ENCODE peak calls at places on chromosomes 1 and 21, in seven cellular contexts. One of them, this sample, is unnamed.
A peak's percentile ranks its signal among the peaks of the same experiment; 100 is the strongest.

GRCh38 chr1:150186789-150187559 is 37.3 kb downstream of the PLEKHO1 start:
- DNase-seq in HT-29: peak; percentile 43
- DNase-seq in activated CD8-positive, alpha-beta memory T cell treated with anti-CD3 and anti-CD28 coated beads, Interleukin-2, amount 50 U/mL, for 4 hours: no peak
- DNase-seq in Calu3: peak; percentile 34
- DNase-seq in AG08396: no peak
- DNase-seq in nephron progenitor cell: peak; percentile 12
- DNase-seq in RPMI7951: peak; percentile 45
- DNase-seq in this sample: peak; percentile 77

GRCh38 chr1:217574265-217574949 is 56.5 kb downstream of the GPATCH2 start:
- DNase-seq in HT-29: peak; percentile 32
- DNase-seq in activated CD8-positive, alpha-beta memory T cell treated with anti-CD3 and anti-CD28 coated beads, Interleukin-2, amount 50 U/mL, for 4 hours: no peak
- DNase-seq in Calu3: no peak
- DNase-seq in AG08396: no peak
- DNase-seq in nephron progenitor cell: no peak
- DNase-seq in RPMI7951: no peak
- DNase-seq in this sample: no peak

GRCh38 chr1:236748471-236748870 is 46.6 kb upstream of the MTR start:
- DNase-seq in HT-29: peak; percentile 25
- DNase-seq in activated CD8-positive, alpha-beta memory T cell treated with anti-CD3 and anti-CD28 coated beads, Interleukin-2, amount 50 U/mL, for 4 hours: no peak
- DNase-seq in Calu3: no peak
- DNase-seq in AG08396: no peak
- DNase-seq in nephron progenitor cell: no peak
- DNase-seq in RPMI7951: no peak
- DNase-seq in this sample: peak; percentile 30

GRCh38 chr1:205227584-205228006 is at the start of gene TMCC2:
- DNase-seq in HT-29: peak; percentile 44
- DNase-seq in activated CD8-positive, alpha-beta memory T cell treated with anti-CD3 and anti-CD28 coated beads, Interleukin-2, amount 50 U/mL, for 4 hours: peak; percentile 86
- DNase-seq in Calu3: peak; percentile 86
- DNase-seq in AG08396: peak; percentile 98
- DNase-seq in nephron progenitor cell: peak; percentile 96
- DNase-seq in RPMI7951: peak; percentile 91
- DNase-seq in this sample: peak; percentile 88

GRCh38 chr21:38170283-38170682 is 86.5 kb upstream of the KCNJ15 start:
- DNase-seq in HT-29: peak; percentile 11
- DNase-seq in activated CD8-positive, alpha-beta memory T cell treated with anti-CD3 and anti-CD28 coated beads, Interleukin-2, amount 50 U/mL, for 4 hours: no peak
- DNase-seq in Calu3: peak; percentile 52
- DNase-seq in AG08396: no peak
- DNase-seq in nephron progenitor cell: peak; percentile 23
- DNase-seq in RPMI7951: peak; percentile 84
- DNase-seq in this sample: no peak

GRCh38 chr1:100584761-100585745 is 47.1 kb downstream of the GPR88 start:
- DNase-seq in HT-29: no peak
- DNase-seq in activated CD8-positive, alpha-beta memory T cell treated with anti-CD3 and anti-CD28 coated beads, Interleukin-2, amount 50 U/mL, for 4 hours: no peak
- DNase-seq in Calu3: peak; percentile 1
- DNase-seq in AG08396: no peak
- DNase-seq in nephron progenitor cell: no peak
- DNase-seq in RPMI7951: peak; percentile 23
- DNase-seq in this sample: no peak

GRCh38 chr1:43492816-43493215 is 37.9 kb upstream of the PTPRF start:
- DNase-seq in HT-29: no peak
- DNase-seq in activated CD8-positive, alpha-beta memory T cell treated with anti-CD3 and anti-CD28 coated beads, Interleukin-2, amount 50 U/mL, for 4 hours: no peak
- DNase-seq in Calu3: no peak
- DNase-seq in AG08396: no peak
- DNase-seq in nephron progenitor cell: no peak
- DNase-seq in RPMI7951: peak; percentile 89
- DNase-seq in this sample: no peak

GRCh38 chr21:42289926-42290325 is 25.3 kb downstream of the TFF3 start:
- DNase-seq in HT-29: no peak
- DNase-seq in activated CD8-positive, alpha-beta memory T cell treated with anti-CD3 and anti-CD28 coated beads, Interleukin-2, amount 50 U/mL, for 4 hours: no peak
- DNase-seq in Calu3: no peak
- DNase-seq in AG08396: no peak
- DNase-seq in nephron progenitor cell: no peak
- DNase-seq in RPMI7951: no peak
- DNase-seq in this sample: no peak

GRCh38 chr1:241639653-241640148 is 468 bp downstream of the CHML start:
- DNase-seq in HT-29: peak; percentile 51
- DNase-seq in activated CD8-positive, alpha-beta memory T cell treated with anti-CD3 and anti-CD28 coated beads, Interleukin-2, amount 50 U/mL, for 4 hours: no peak
- DNase-seq in Calu3: peak; percentile 49
- DNase-seq in AG08396: peak; percentile 39
- DNase-seq in nephron progenitor cell: peak; percentile 61
- DNase-seq in RPMI7951: no peak
- DNase-seq in this sample: peak; percentile 49

GRCh38 chr1:116258668-116259419 is 114.2 kb upstream of the ATP1A1 start:
- DNase-seq in HT-29: no peak
- DNase-seq in activated CD8-positive, alpha-beta memory T cell treated with anti-CD3 and anti-CD28 coated beads, Interleukin-2, amount 50 U/mL, for 4 hours: no peak
- DNase-seq in Calu3: no peak
- DNase-seq in AG08396: no peak
- DNase-seq in nephron progenitor cell: no peak
- DNase-seq in RPMI7951: no peak
- DNase-seq in this sample: no peak

GRCh38 chr1:241462371-241462770 is 57.2 kb downstream of the FH start:
- DNase-seq in HT-29: no peak
- DNase-seq in activated CD8-positive, alpha-beta memory T cell treated with anti-CD3 and anti-CD28 coated beads, Interleukin-2, amount 50 U/mL, for 4 hours: no peak
- DNase-seq in Calu3: no peak
- DNase-seq in AG08396: no peak
- DNase-seq in nephron progenitor cell: no peak
- DNase-seq in RPMI7951: no peak
- DNase-seq in this sample: no peak

GRCh38 chr1:241822846-241823245 is 25.2 kb upstream of the EXO1 start:
- DNase-seq in HT-29: no peak
- DNase-seq in activated CD8-positive, alpha-beta memory T cell treated with anti-CD3 and anti-CD28 coated beads, Interleukin-2, amount 50 U/mL, for 4 hours: no peak
- DNase-seq in Calu3: no peak
- DNase-seq in AG08396: no peak
- DNase-seq in nephron progenitor cell: no peak
- DNase-seq in RPMI7951: no peak
- DNase-seq in this sample: no peak

GRCh38 chr21:29217818-29218252 is 80.9 kb upstream of the BACH1 start:
- DNase-seq in HT-29: peak; percentile 61
- DNase-seq in activated CD8-positive, alpha-beta memory T cell treated with anti-CD3 and anti-CD28 coated beads, Interleukin-2, amount 50 U/mL, for 4 hours: no peak
- DNase-seq in Calu3: peak; percentile 15
- DNase-seq in AG08396: peak; percentile 47
- DNase-seq in nephron progenitor cell: no peak
- DNase-seq in RPMI7951: peak; percentile 74
- DNase-seq in this sample: peak; percentile 64

GRCh38 chr1:229913491-229913890 is 153.5 kb upstream of the GALNT2 start:
- DNase-seq in HT-29: no peak
- DNase-seq in activated CD8-positive, alpha-beta memory T cell treated with anti-CD3 and anti-CD28 coated beads, Interleukin-2, amount 50 U/mL, for 4 hours: no peak
- DNase-seq in Calu3: no peak
- DNase-seq in AG08396: no peak
- DNase-seq in nephron progenitor cell: no peak
- DNase-seq in RPMI7951: no peak
- DNase-seq in this sample: no peak

GRCh38 chr1:229295745-229296144 is 24.8 kb downstream of the RAB4A start:
- DNase-seq in HT-29: peak; percentile 35
- DNase-seq in activated CD8-positive, alpha-beta memory T cell treated with anti-CD3 and anti-CD28 coated beads, Interleukin-2, amount 50 U/mL, for 4 hours: no peak
- DNase-seq in Calu3: no peak
- DNase-seq in AG08396: no peak
- DNase-seq in nephron progenitor cell: no peak
- DNase-seq in RPMI7951: no peak
- DNase-seq in this sample: no peak

GRCh38 chr1:161998811-161999210 is 24.9 kb downstream of the OLFML2B start:
- DNase-seq in HT-29: no peak
- DNase-seq in activated CD8-positive, alpha-beta memory T cell treated with anti-CD3 and anti-CD28 coated beads, Interleukin-2, amount 50 U/mL, for 4 hours: no peak
- DNase-seq in Calu3: no peak
- DNase-seq in AG08396: no peak
- DNase-seq in nephron progenitor cell: no peak
- DNase-seq in RPMI7951: peak; percentile 94
- DNase-seq in this sample: no peak

GRCh38 chr1:223215026-223215425 is 72.0 kb upstream of the TLR5 start:
- DNase-seq in HT-29: no peak
- DNase-seq in activated CD8-positive, alpha-beta memory T cell treated with anti-CD3 and anti-CD28 coated beads, Interleukin-2, amount 50 U/mL, for 4 hours: no peak
- DNase-seq in Calu3: no peak
- DNase-seq in AG08396: no peak
- DNase-seq in nephron progenitor cell: no peak
- DNase-seq in RPMI7951: no peak
- DNase-seq in this sample: no peak

GRCh38 chr1:108896160-108897150 is 19.7 kb downstream of the GPSM2 start:
- DNase-seq in HT-29: no peak
- DNase-seq in activated CD8-positive, alpha-beta memory T cell treated with anti-CD3 and anti-CD28 coated beads, Interleukin-2, amount 50 U/mL, for 4 hours: no peak
- DNase-seq in Calu3: no peak
- DNase-seq in AG08396: no peak
- DNase-seq in nephron progenitor cell: no peak
- DNase-seq in RPMI7951: no peak
- DNase-seq in this sample: no peak

GRCh38 chr1:54601730-54602129 is 21.6 kb downstream of the FAM151A start:
- DNase-seq in HT-29: no peak
- DNase-seq in activated CD8-positive, alpha-beta memory T cell treated with anti-CD3 and anti-CD28 coated beads, Interleukin-2, amount 50 U/mL, for 4 hours: no peak
- DNase-seq in Calu3: no peak
- DNase-seq in AG08396: no peak
- DNase-seq in nephron progenitor cell: no peak
- DNase-seq in RPMI7951: no peak
- DNase-seq in this sample: no peak

GRCh38 chr1:6019166-6019845 is 26.4 kb upstream of the KCNAB2 start:
- DNase-seq in HT-29: no peak
- DNase-seq in activated CD8-positive, alpha-beta memory T cell treated with anti-CD3 and anti-CD28 coated beads, Interleukin-2, amount 50 U/mL, for 4 hours: no peak
- DNase-seq in Calu3: no peak
- DNase-seq in AG08396: no peak
- DNase-seq in nephron progenitor cell: no peak
- DNase-seq in RPMI7951: no peak
- DNase-seq in this sample: no peak

This sample was measured in SK-MEL-5.